ENCODE peak calls at places on chromosomes 1 and 21, in six cellular contexts. C, A, E, V, T and Q are unnamed samples.
A peak's percentile ranks its signal among the peaks of the same experiment; 100 is the strongest.

GRCh38 chr1:56056438-56057312 is 522.7 kb downstream of the PLPP3 start:
- DNase-seq in C (no peak), A (peak; percentile 44), E (no peak), V (peak; percentile 52), T (peak; percentile 34), Q (no peak)

GRCh38 chr1:167430134-167430848 is 88.0 kb downstream of the CD247 start:
- DNase-seq in C (peak; percentile 80), A (no peak), E (no peak), V (no peak), T (no peak), Q (no peak)

GRCh38 chr1:41151846-41152245 is 90.3 kb downstream of the SCMH1 start:
- DNase-seq in C (no peak), A (peak; percentile 25), E (no peak), V (no peak), T (no peak), Q (no peak)

GRCh38 chr1:2459757-2460156 is 16.3 kb upstream of the PLCH2 start:
- DNase-seq in C (no peak), A (peak; percentile 11), E (no peak), V (no peak), T (no peak), Q (no peak)

GRCh38 chr21:35206141-35207125 is 157.3 kb upstream of the RUNX1 start:
- DNase-seq in C (no peak), A (no peak), E (no peak), V (no peak), T (no peak), Q (no peak)

GRCh38 chr1:45607407-45608074 is 16.3 kb downstream of the CCDC17 start:
- DNase-seq in C (no peak), A (no peak), E (no peak), V (no peak), T (no peak), Q (no peak)

GRCh38 chr1:164380893-164381292 is 178.1 kb upstream of the PBX1 start:
- DNase-seq in C (no peak), A (no peak), E (no peak), V (peak; percentile 79), T (peak; percentile 9), Q (no peak)

GRCh38 chr1:75615664-75616435 is 4.9 kb upstream of the SLC44A5 start:
- DNase-seq in C (peak; percentile 55), A (peak; percentile 52), E (peak; percentile 6), V (peak; percentile 85), T (no peak), Q (peak; percentile 30)

GRCh38 chr1:224500802-224501201 is 66.2 kb upstream of the WDR26 start:
- DNase-seq in C (no peak), A (no peak), E (no peak), V (no peak), T (no peak), Q (no peak)

GRCh38 chr1:19000065-19000464 is 43.6 kb upstream of the IFFO2 start:
- DNase-seq in C (peak; percentile 28), A (peak; percentile 7), E (no peak), V (no peak), T (no peak), Q (no peak)

GRCh38 chr1:180168786-180169640 is 14.3 kb downstream of the QSOX1 start:
- DNase-seq in C (peak; percentile 88), A (peak; percentile 28), E (peak; percentile 35), V (peak; percentile 53), T (no peak), Q (peak; percentile 56)

GRCh38 chr1:94236630-94237290 is 624 bp downstream of the ARHGAP29 start:
- DNase-seq in C (peak; percentile 69), A (peak; percentile 56), E (peak; percentile 2), V (no peak), T (no peak), Q (peak; percentile 40)

GRCh38 chr1:175792126-175792525 is 48.7 kb upstream of the TNR start:
- DNase-seq in C (no peak), A (no peak), E (no peak), V (no peak), T (no peak), Q (no peak)

GRCh38 chr1:1171551-1172340 is 1.9 kb upstream of the TTLL10 start:
- DNase-seq in C (peak; percentile 2), A (no peak), E (no peak), V (no peak), T (no peak), Q (peak; percentile 17)

GRCh38 chr1:76006234-76006633 is 68.3 kb upstream of the ST6GALNAC3 start:
- DNase-seq in C (no peak), A (peak; percentile 20), E (no peak), V (peak; percentile 12), T (peak; percentile 40), Q (no peak)